ENCODE peak calls at places on chromosomes 2 and 18, in five cellular contexts. P, X, B, T and U are unnamed samples.

GRCh38 chr18:73099759-73100158 is 232.0 kb upstream of the NETO1 start:
- DNase-seq in B (no peak), P (no peak), X (no peak), T (no peak), U (no peak)

GRCh38 chr2:231288535-231289078 is 90.2 kb downstream of the ARMC9 start:
- DNase-seq in T (no peak), B (no peak), P (no peak), X (no peak), U (no peak)

GRCh38 chr2:33421820-33422219 is 54.6 kb upstream of the RASGRP3 start:
- DNase-seq in X (no peak), B (no peak), P (no peak), T (no peak), U (no peak)

GRCh38 chr2:443754-444153 is 155.9 kb upstream of the ALKAL2 start:
- DNase-seq in T (no peak), P (no peak), B (no peak), X (no peak), U (no peak)

GRCh38 chr18:31058897-31059296 is 16.4 kb upstream of the DSC3 start:
- DNase-seq in X (no peak), P (no peak), B (no peak), T (no peak), U (no peak)

GRCh38 chr2:169237939-169238338 is 124.4 kb downstream of the LRP2 start:
- DNase-seq in T (no peak), P (no peak), B (no peak), X (no peak), U (no peak)

GRCh38 chr2:219772103-219772502 is 144.7 kb downstream of the SLC4A3 start:
- DNase-seq in T (no peak), P (no peak), B (no peak), X (no peak), U (no peak)

GRCh38 chr2:68660658-68661057 is 17.3 kb downstream of the PROKR1 start:
- DNase-seq in X (no peak), T (no peak), P (no peak), B (no peak), U (no peak)

GRCh38 chr2:74119324-74119723 is 28.4 kb downstream of the BOLA3 start:
- DNase-seq in P (no peak), B (no peak), X (no peak), T (peak; percentile 25), U (no peak)

GRCh38 chr2:232104076-232104646 is 142.6 kb downstream of the DIS3L2 start:
- DNase-seq in X (no peak), P (no peak), B (no peak), T (peak; percentile 66), U (no peak)

GRCh38 chr2:43759195-43759594 is 14.6 kb upstream of the DYNC2LI1 start:
- DNase-seq in T (peak; percentile 79), P (peak; percentile 48), B (no peak), X (no peak), U (no peak)

GRCh38 chr18:61001138-61001537 is 332.1 kb upstream of the CDH20 start:
- DNase-seq in B (no peak), P (no peak), T (peak; percentile 71), X (no peak), U (no peak)

GRCh38 chr2:44836174-44836573 is 105.3 kb upstream of the SIX3 start:
- DNase-seq in B (no peak), X (no peak), T (no peak), P (no peak), U (no peak)

GRCh38 chr2:135002836-135003235 is 44.4 kb downstream of the MAP3K19 start:
- DNase-seq in T (no peak), P (no peak), B (no peak), X (no peak), U (no peak)

GRCh38 chr2:70368545-70368944 is 66.7 kb upstream of the FAM136A start:
- DNase-seq in X (no peak), B (no peak), T (no peak), P (no peak), U (no peak)

GRCh38 chr2:54577035-54577434 is 120.9 kb downstream of the SPTBN1 start:
- DNase-seq in T (peak; percentile 65), X (no peak), B (no peak), P (no peak), U (no peak)

GRCh38 chr2:25920326-25920725 is 42.0 kb upstream of the ASXL2 start:
- DNase-seq in X (no peak), T (peak; percentile 39), B (no peak), P (no peak), U (no peak)

GRCh38 chr18:48829443-48830149 is 121.2 kb downstream of the SMAD7 start:
- DNase-seq in P (no peak), X (no peak), T (no peak), B (no peak), U (no peak)

GRCh38 chr2:183564726-183565125 is 440.5 kb downstream of the NUP35 start:
- DNase-seq in T (no peak), B (no peak), X (no peak), P (no peak), U (no peak)

GRCh38 chr18:79259218-79259617 is 136.5 kb upstream of the NFATC1 start:
- DNase-seq in T (no peak), P (no peak), X (no peak), B (no peak), U (no peak)